ENCODE peak calls at places on chromosomes 12 and 14, in nine cellular contexts. G is LoVo; O is omental fat pad; Q is WTC11; Z is NCI-H1417; E is HuH-7; A is activated T-helper 1 cell treated with anti-CD3 and anti-CD28 coated beads, Interleukin-2, amount 50 U/mL, for 16 hours; D is SK-MEL-5; I is neural crest cell. H is an unnamed sample.

GRCh38 chr14:60508707-60509437 is at the start of gene SIX6:
- DNase-seq in G (no peak), O (no peak), Q (peak; percentile 82), Z (peak; percentile 82), E (no peak), A (no peak), D (no peak), I (peak; percentile 44), H (peak; percentile 80)

GRCh38 chr12:65362231-65362630 is 83.7 kb downstream of the MSRB3 start:
- DNase-seq in G (no peak), O (no peak), Q (no peak), Z (no peak), E (no peak), A (no peak), D (no peak), I (no peak), H (no peak)

GRCh38 chr12:54933381-54933780 is 51.2 kb downstream of the TESPA1 start:
- DNase-seq in G (no peak), O (no peak), Q (no peak), Z (no peak), E (no peak), A (no peak), D (peak; percentile 20), I (no peak), H (no peak)

GRCh38 chr14:53630336-53630735 is 326.3 kb downstream of the BMP4 start:
- DNase-seq in G (no peak), O (no peak), Q (no peak), Z (peak; percentile 100), E (no peak), A (no peak), D (no peak), I (no peak), H (no peak)

GRCh38 chr12:62806893-62807292 is 128.1 kb downstream of the PPM1H start:
- DNase-seq in G (no peak), O (no peak), Q (no peak), Z (no peak), E (no peak), A (no peak), D (no peak), I (no peak), H (no peak)

GRCh38 chr14:23444314-23444713 is 8.9 kb upstream of the MYH7 start:
- DNase-seq in G (no peak), O (no peak), Q (no peak), Z (no peak), E (no peak), A (no peak), D (no peak), I (no peak), H (no peak)

GRCh38 chr14:48690349-48690748 is 895.8 kb downstream of the RPS29 start:
- DNase-seq in G (no peak), O (no peak), Q (no peak), Z (peak; percentile 24), E (no peak), A (no peak), D (peak; percentile 43), I (no peak), H (no peak)

GRCh38 chr12:50842637-50843493 is at the start of gene TMPRSS12:
- DNase-seq in G (no peak), O (no peak), Q (peak; percentile 85), Z (no peak), E (peak; percentile 19), A (no peak), D (no peak), I (no peak), H (no peak)

GRCh38 chr14:22556021-22556989 is 32.7 kb downstream of the DAD1 start:
- DNase-seq in G (no peak), O (no peak), Q (no peak), Z (peak; percentile 35), E (no peak), A (peak; percentile 92), D (no peak), I (no peak), H (no peak)

GRCh38 chr14:105089746-105090492 is 24.7 kb upstream of the GPR132 start:
- DNase-seq in G (no peak), O (no peak), Q (no peak), Z (no peak), E (no peak), A (no peak), D (no peak), I (no peak), H (no peak)

GRCh38 chr12:47296828-47297227 is 217.1 kb upstream of the AMIGO2 start:
- DNase-seq in G (no peak), O (no peak), Q (no peak), Z (peak; percentile 20), E (no peak), A (no peak), D (no peak), I (no peak), H (no peak)

GRCh38 chr12:39587247-39587646 is 32.4 kb downstream of the ABCD2 start:
- DNase-seq in G (no peak), O (no peak), Q (no peak), Z (peak; percentile 59), E (no peak), A (no peak), D (peak; percentile 58), I (no peak), H (no peak)

GRCh38 chr12:116561181-116561821 is 2.1 kb downstream of the MAP1LC3B2 start:
- DNase-seq in G (no peak), O (no peak), Q (no peak), Z (no peak), E (no peak), A (no peak), D (no peak), I (no peak), H (no peak)

GRCh38 chr14:69355955-69356321 is 42.2 kb downstream of the ERH start:
- DNase-seq in G (no peak), O (no peak), Q (no peak), Z (no peak), E (no peak), A (no peak), D (no peak), I (no peak), H (no peak)

GRCh38 chr12:32906407-32907165 is 10.0 kb upstream of the PKP2 start:
- DNase-seq in G (peak; percentile 81), O (no peak), Q (no peak), Z (no peak), E (peak; percentile 37), A (no peak), D (no peak), I (no peak), H (no peak)

GRCh38 chr12:120078868-120079267 is 37.7 kb downstream of the RAB35 start:
- DNase-seq in G (no peak), O (no peak), Q (no peak), Z (no peak), E (no peak), A (no peak), D (no peak), I (no peak), H (no peak)

GRCh38 chr12:93297032-93297431 is 80.7 kb upstream of the NUDT4 start:
- DNase-seq in G (no peak), O (no peak), Q (no peak), Z (no peak), E (no peak), A (no peak), D (no peak), I (no peak), H (no peak)

GRCh38 chr12:24615967-24616411 is 332.9 kb downstream of the BCAT1 start:
- DNase-seq in G (peak; percentile 23), O (no peak), Q (no peak), Z (no peak), E (no peak), A (no peak), D (no peak), I (no peak), H (no peak)

GRCh38 chr12:117857632-117858274 is 111.0 kb downstream of the KSR2 start:
- DNase-seq in G (peak; percentile 69), O (no peak), Q (peak; percentile 83), Z (peak; percentile 65), E (peak; percentile 50), A (no peak), D (peak; percentile 81), I (peak; percentile 53), H (peak; percentile 39)

GRCh38 chr12:26304273-26304672 is 108.9 kb downstream of the SSPN start:
- DNase-seq in G (no peak), O (no peak), Q (no peak), Z (no peak), E (no peak), A (no peak), D (no peak), I (no peak), H (no peak)

GRCh38 chr12:25950329-25951115 is 8.0 kb upstream of the RASSF8 start:
- DNase-seq in G (peak; percentile 51), O (no peak), Q (no peak), Z (no peak), E (no peak), A (no peak), D (no peak), I (no peak), H (no peak)

GRCh38 chr14:51619551-51619950 is 32.2 kb upstream of the FRMD6 start:
- DNase-seq in G (no peak), O (no peak), Q (no peak), Z (no peak), E (no peak), A (no peak), D (no peak), I (no peak), H (no peak)

GRCh38 chr12:51368640-51369517 is 22.3 kb downstream of the GALNT6 start:
- DNase-seq in G (no peak), O (no peak), Q (peak; percentile 35), Z (peak; percentile 77), E (no peak), A (peak; percentile 68), D (no peak), I (no peak), H (no peak)

GRCh38 chr14:104436047-104436531 is 143.5 kb upstream of the C14orf180 start:
- DNase-seq in G (no peak), O (peak; percentile 11), Q (peak; percentile 16), Z (no peak), E (no peak), A (no peak), D (no peak), I (no peak), H (no peak)

GRCh38 chr14:94050231-94050880 is 24.2 kb downstream of the OTUB2 start:
- DNase-seq in G (no peak), O (no peak), Q (no peak), Z (peak; percentile 23), E (no peak), A (no peak), D (no peak), I (no peak), H (no peak)

GRCh38 chr12:46518184-46518583 is 145.6 kb upstream of the SLC38A2 start:
- DNase-seq in G (no peak), O (no peak), Q (no peak), Z (no peak), E (no peak), A (no peak), D (no peak), I (no peak), H (no peak)

GRCh38 chr12:124625867-124626675 is 58.7 kb upstream of the NCOR2 start:
- DNase-seq in G (peak; percentile 96), O (peak; percentile 62), Q (no peak), Z (no peak), E (peak; percentile 21), A (no peak), D (no peak), I (peak; percentile 59), H (no peak)

GRCh38 chr12:109214131-109214530 is 95.0 kb downstream of the FOXN4 start:
- DNase-seq in G (no peak), O (no peak), Q (no peak), Z (no peak), E (no peak), A (no peak), D (no peak), I (no peak), H (no peak)

GRCh38 chr14:28661171-28661772 is 105.3 kb upstream of the FOXG1 start:
- DNase-seq in G (no peak), O (no peak), Q (no peak), Z (no peak), E (no peak), A (no peak), D (no peak), I (no peak), H (no peak)

H was measured in neuronal stem cell.